ENCODE peak calls at places on chromosomes 11 and 22, in seven cellular contexts. X is right atrium auricular region, P is neural progenitor cell, N is dorsolateral prefrontal cortex, H is transverse colon, G is PC-9, U is GM12878. V is an unnamed sample. For H3K27me3, the result is how much of the 10 kb centered on the place peaks cover.

GRCh38 chr11:21402274-21402673 is 732.9 kb downstream of the NELL1 start:
- DNase-seq in X (no peak), P (no peak), N (no peak), H (no peak), G (no peak), U (no peak), V (no peak)

GRCh38 chr22:23306926-23307325 is 126.6 kb downstream of the BCR start:
- DNase-seq in X (no peak), P (no peak), N (no peak), H (no peak), G (no peak), U (no peak), V (no peak)

GRCh38 chr11:92698742-92699141 is 270.7 kb upstream of the MTNR1B start:
- DNase-seq in X (no peak), P (no peak), N (no peak), H (no peak), G (no peak), U (no peak), V (no peak)

GRCh38 chr11:93572621-93573020 is 29.4 kb upstream of the SMCO4 start:
- DNase-seq in X (no peak), P (no peak), N (no peak), H (no peak), G (no peak), U (no peak), V (no peak)

GRCh38 chr11:86486261-86487030 is 111.8 kb downstream of the CCDC81 start:
- DNase-seq in X (no peak), P (no peak), N (peak), H (no peak), G (peak), U (no peak), V (no peak)

GRCh38 chr11:15843309-15843857 is 513.0 kb downstream of the SOX6 start:
- DNase-seq in X (no peak), P (peak), N (peak), H (no peak), G (no peak), U (no peak), V (no peak)

GRCh38 chr11:61967924-61968757 is 707 bp upstream of the FTH1 start:
- DNase-seq in X (peak), P (peak), N (no peak), H (peak), G (peak), U (peak), V (peak)

GRCh38 chr11:102589047-102589459 is 36.1 kb downstream of the MMP20 start:
- DNase-seq in X (no peak), P (no peak), N (no peak), H (no peak), G (no peak), U (peak), V (no peak)

GRCh38 chr11:109423114-109423859 is 1.3 kb downstream of the C11orf87 start:
- DNase-seq in X (no peak), P (peak), N (peak), H (no peak), G (no peak), U (no peak), V (no peak)

GRCh38 chr11:102168483-102168882 is 58.2 kb downstream of the YAP1 start:
- DNase-seq in X (no peak), P (no peak), N (no peak), H (no peak), G (peak), U (no peak), V (no peak)

GRCh38 chr11:117717485-117718314 is 79.3 kb downstream of the DSCAML1 start:
- DNase-seq in X (no peak), P (peak), N (peak), H (peak), G (peak), U (no peak), V (no peak)

GRCh38 chr11:48305923-48306322 is at the start of gene OR4S1:
- DNase-seq in X (no peak), P (no peak), N (no peak), H (no peak), G (no peak), U (no peak), V (no peak)

GRCh38 chr11:31096191-31096590 is 273.3 kb downstream of the DCDC1 start:
- DNase-seq in X (no peak), P (no peak), N (no peak), H (no peak), G (no peak), U (no peak), V (no peak)

GRCh38 chr11:2573240-2574042 is 126.4 kb downstream of the KCNQ1OT1 start:
- DNase-seq in X (no peak), P (no peak), N (no peak), H (no peak), G (no peak), U (no peak), V (no peak)

GRCh38 chr11:94928146-94928995 is 45.0 kb downstream of the CWC15 start:
- DNase-seq in X (no peak), P (no peak), N (no peak), H (no peak), G (no peak), U (no peak), V (no peak)

GRCh38 chr22:33467067-33467466 is 408.9 kb upstream of the SYN3 start:
- DNase-seq in X (no peak), P (no peak), N (no peak), H (no peak), G (no peak), U (no peak), V (no peak)

GRCh38 chr22:40204331-40205116 is 26.8 kb downstream of the TNRC6B start:
- DNase-seq in X (no peak), P (no peak), N (no peak), H (no peak), G (no peak), U (no peak), V (no peak)

GRCh38 chr11:19766206-19766605 is 53.6 kb downstream of the NAV2 start:
- DNase-seq in X (no peak), P (peak), N (no peak), H (no peak), G (no peak), U (no peak), V (no peak)
- H3K27me3 ChIP-seq in X (under half), P (under half), N (under half), H (under half), G (under half), U (under half), V (under half)

GRCh38 chr11:9754041-9754471 is 90.2 kb downstream of the SWAP70 start:
- DNase-seq in X (no peak), P (no peak), N (no peak), H (no peak), G (no peak), U (no peak), V (no peak)
- H3K27ac ChIP-seq in X (no peak), P (no peak), N (no peak), H (peak), G (peak), U (no peak), V (no peak)

GRCh38 chr22:17171016-17171312 is 11.9 kb upstream of the HDHD5 start:
- DNase-seq in X (no peak), P (no peak), N (no peak), H (no peak), G (no peak), U (no peak), V (no peak)
- TF ChIP-seq CTCF in X (no peak), P (no peak), N (no peak), H (no peak), G (peak), U (no peak), V (no peak)

DNA sequence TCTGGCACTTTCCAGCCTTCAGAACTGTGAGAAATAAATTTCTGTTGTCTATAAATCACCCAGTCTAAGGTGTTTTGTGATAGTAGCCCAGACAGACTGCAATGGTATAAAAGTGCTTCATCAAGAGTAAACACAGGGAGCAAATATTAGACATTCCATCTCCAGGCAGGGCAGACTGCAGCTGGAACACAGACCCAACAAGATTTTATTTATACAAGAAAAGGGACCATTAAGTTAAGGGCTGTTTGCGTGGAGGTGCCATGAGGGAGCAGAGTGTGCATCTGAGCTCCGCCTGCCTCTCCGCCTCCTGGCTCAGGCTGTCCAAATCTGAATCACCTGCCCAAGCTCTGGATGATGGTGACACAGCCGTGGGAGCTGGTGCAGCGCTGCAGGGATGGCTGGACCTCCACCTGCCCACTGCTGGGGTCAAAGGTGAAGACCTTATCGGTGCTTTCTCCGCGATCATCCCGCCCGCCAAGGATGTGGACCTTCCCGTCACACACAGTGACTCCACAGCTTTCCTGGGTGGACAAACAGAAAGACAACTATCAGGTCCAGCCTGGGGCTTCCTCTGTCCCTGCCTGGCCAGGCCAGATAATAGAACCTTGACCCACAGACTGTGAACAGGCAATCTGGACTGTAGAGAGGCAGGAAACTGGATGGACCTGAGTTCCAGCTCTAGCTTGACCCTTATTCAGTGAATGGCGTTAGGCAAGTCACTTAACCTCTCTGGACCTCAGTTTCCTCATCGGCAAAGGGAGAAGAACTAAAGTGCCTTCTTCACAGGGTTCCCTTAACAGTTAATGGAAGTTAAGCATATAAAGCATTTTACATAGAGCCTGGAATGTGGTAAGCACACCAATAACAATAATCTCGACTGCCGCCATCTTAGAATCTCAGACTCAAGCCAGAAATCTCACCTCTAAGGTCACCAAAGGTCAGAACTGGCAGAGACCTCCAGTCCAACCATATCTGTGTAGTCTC is 10.5 kb downstream of the KLHL35 start:
- DNase-seq in X (no peak), P (no peak), N (no peak), H (peak), G (peak), U (no peak), V (no peak)
- H3K27me3 ChIP-seq in X (under half), P (under half), N (under half), H (under half), G (under half), U (under half), V (under half)

DNA sequence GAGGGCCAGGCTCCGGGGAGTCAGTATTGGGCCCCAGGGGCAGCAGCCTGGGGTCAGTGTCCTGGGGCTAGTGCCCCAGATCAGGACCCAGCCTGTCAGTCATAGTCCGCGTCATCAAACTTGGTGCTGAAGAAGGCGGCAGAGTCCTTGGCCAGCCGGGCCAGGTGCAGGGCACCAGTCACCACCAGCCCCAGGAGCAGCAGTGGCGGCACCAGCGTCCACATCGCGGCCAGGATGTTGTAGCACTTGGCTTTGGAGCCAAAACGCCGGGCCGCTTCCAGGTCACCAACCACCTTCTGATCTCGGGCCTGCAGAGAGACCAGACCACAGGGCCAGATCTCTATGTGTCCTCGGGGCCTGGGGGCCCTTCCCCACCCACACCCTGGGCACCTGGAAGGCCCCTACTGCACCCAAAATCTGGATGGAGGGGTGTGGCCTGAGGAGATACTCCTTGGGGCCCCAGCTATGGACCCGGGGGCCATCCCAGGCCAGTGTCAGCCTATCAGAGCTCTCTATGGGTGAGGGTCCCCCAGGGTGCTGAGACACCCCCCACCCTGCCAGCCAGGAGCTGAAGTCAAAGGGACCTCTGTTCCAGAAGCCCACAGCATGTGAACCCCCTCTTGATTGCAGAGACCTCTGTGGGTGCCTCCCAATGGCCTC is 790 bp downstream of the IFITM5 start:
- DNase-seq in X (no peak), P (no peak), N (no peak), H (peak), G (no peak), U (no peak), V (no peak)
- H3K27ac ChIP-seq in X (no peak), P (no peak), N (no peak), H (no peak), G (no peak), U (no peak), V (no peak)

GRCh38 chr22:45023431-45023830 is 13.6 kb upstream of the PHF21B start:
- DNase-seq in X (no peak), P (no peak), N (no peak), H (no peak), G (no peak), U (no peak), V (no peak)
- TF ChIP-seq CTCF in X (no peak), P (no peak), N (no peak), H (no peak), G (no peak), U (no peak), V (no peak)